ENCODE peak calls at places on chromosomes 11 and 22, in ten cellular contexts. M is Peyer's patch; O is lung; B is PC-3; W is CD8-positive, alpha-beta T cell; X is ovary; R is BJ; Y is HAP-1; A is CD4-positive, alpha-beta memory T cell; G is bronchial epithelial cell. K is an unnamed sample. For H3K27me3, the result is how much of the 10 kb centered on the place peaks cover.

GRCh38 chr11:27116684-27117083 is 76.1 kb downstream of the BBOX1 start:
- DNase-seq in M (no peak), O (no peak), B (no peak), W (no peak), X (no peak), R (no peak), Y (no peak), A (no peak), G (no peak), K (no peak)

GRCh38 chr11:118136341-118136740 is 16.3 kb downstream of the SCN4B start:
- DNase-seq in M (no peak), O (no peak), B (no peak), W (no peak), X (no peak), R (no peak), Y (no peak), A (no peak), G (no peak), K (no peak)

GRCh38 chr11:66467756-66468155 is 1.1 kb downstream of the PELI3 start:
- DNase-seq in M (no peak), O (peak), B (peak), W (no peak), X (no peak), R (no peak), Y (no peak), A (peak), G (no peak), K (no peak)

GRCh38 chr11:121406291-121406690 is 45.8 kb upstream of the SORL1 start:
- DNase-seq in M (no peak), O (no peak), B (no peak), W (no peak), X (no peak), R (no peak), Y (no peak), A (no peak), G (no peak), K (no peak)

GRCh38 chr22:36365020-36365411 is 22.8 kb downstream of the MYH9 start:
- DNase-seq in M (peak), O (no peak), B (peak), W (peak), X (no peak), R (peak), Y (no peak), A (peak), G (peak), K (peak)

GRCh38 chr11:74442601-74443000 is 24.7 kb downstream of the KCNE3 start:
- DNase-seq in M (no peak), O (no peak), B (peak), W (no peak), X (no peak), R (no peak), Y (no peak), A (no peak), G (peak), K (no peak)

GRCh38 chr11:64998141-64998540 is 1.4 kb upstream of the BATF2 start:
- DNase-seq in M (no peak), O (no peak), B (peak), W (no peak), X (no peak), R (no peak), Y (no peak), A (no peak), G (no peak), K (no peak)

GRCh38 chr11:22634897-22635629 is 9.4 kb upstream of the FANCF start:
- DNase-seq in M (no peak), O (no peak), B (no peak), W (no peak), X (no peak), R (no peak), Y (no peak), A (no peak), G (peak), K (no peak)

GRCh38 chr11:121282376-121282775 is 10.2 kb upstream of the SC5D start:
- DNase-seq in M (no peak), O (no peak), B (peak), W (no peak), X (no peak), R (no peak), Y (no peak), A (no peak), G (peak), K (no peak)

GRCh38 chr11:66728760-66729385 is at the start of gene SPTBN2:
- DNase-seq in M (no peak), O (no peak), B (peak), W (no peak), X (no peak), R (no peak), Y (no peak), A (no peak), G (no peak), K (no peak)

GRCh38 chr11:7892751-7893356 is 38.2 kb downstream of the OR10A6 start:
- DNase-seq in M (no peak), O (no peak), B (peak), W (no peak), X (no peak), R (no peak), Y (peak), A (no peak), G (peak), K (no peak)

GRCh38 chr11:96052921-96053631 is 129.2 kb upstream of the MTMR2 start:
- DNase-seq in M (no peak), O (no peak), B (peak), W (no peak), X (no peak), R (no peak), Y (no peak), A (no peak), G (peak), K (no peak)

GRCh38 chr11:58640386-58641023 is 18.0 kb downstream of the CNTF start:
- DNase-seq in M (no peak), O (no peak), B (no peak), W (no peak), X (no peak), R (no peak), Y (no peak), A (no peak), G (no peak), K (no peak)

GRCh38 chr11:111912535-111912934 is at the start of gene HSPB2:
- DNase-seq in M (no peak), O (no peak), B (no peak), W (no peak), X (peak), R (no peak), Y (no peak), A (no peak), G (no peak), K (peak)

GRCh38 chr11:1939006-1939626 is 8.0 kb upstream of the MRPL23 start:
- DNase-seq in M (no peak), O (no peak), B (no peak), W (no peak), X (peak), R (no peak), Y (no peak), A (peak), G (no peak), K (no peak)

GRCh38 chr11:83272627-83273026 is 13.5 kb downstream of the CCDC90B start:
- DNase-seq in M (no peak), O (no peak), B (peak), W (no peak), X (no peak), R (peak), Y (no peak), A (no peak), G (peak), K (no peak)

GRCh38 chr11:33835143-33835878 is 56.6 kb downstream of the LMO2 start:
- DNase-seq in M (no peak), O (no peak), B (peak), W (no peak), X (no peak), R (peak), Y (peak), A (no peak), G (peak), K (no peak)

GRCh38 chr11:30585067-30585891 is 874 bp downstream of the MPPED2 start:
- DNase-seq in M (no peak), O (no peak), B (no peak), W (no peak), X (no peak), R (no peak), Y (peak), A (no peak), G (no peak), K (peak)

GRCh38 chr11:8392166-8392565 is 128.5 kb upstream of the LMO1 start:
- DNase-seq in M (no peak), O (no peak), B (no peak), W (no peak), X (no peak), R (no peak), Y (no peak), A (no peak), G (no peak), K (no peak)

GRCh38 chr11:65502274-65502851 is 3.5 kb downstream of the MALAT1 start:
- DNase-seq in M (no peak), O (no peak), B (no peak), W (no peak), X (no peak), R (no peak), Y (no peak), A (peak), G (peak), K (no peak)

GRCh38 chr11:125460275-125460674 is 35.8 kb downstream of the FEZ1 start:
- DNase-seq in M (no peak), O (no peak), B (no peak), W (no peak), X (no peak), R (no peak), Y (no peak), A (no peak), G (no peak), K (no peak)
- H3K27me3 ChIP-seq in M (under half), O (under half), B (under half), W (under half), X (under half), R (under half), Y (under half), A (under half), G (under half), K (under half)

GRCh38 chr22:43235445-43236400 is 48.8 kb upstream of the TTLL12 start:
- DNase-seq in M (no peak), O (no peak), B (no peak), W (no peak), X (no peak), R (no peak), Y (no peak), A (no peak), G (no peak), K (no peak)

GRCh38 chr22:43234299-43234988 is 47.5 kb upstream of the TTLL12 start:
- DNase-seq in M (no peak), O (no peak), B (no peak), W (no peak), X (no peak), R (no peak), Y (no peak), A (no peak), G (no peak), K (no peak)

GRCh38 chr22:43231724-43232034 is 44.7 kb upstream of the TTLL12 start:
- DNase-seq in M (no peak), O (no peak), B (no peak), W (no peak), X (no peak), R (no peak), Y (no peak), A (no peak), G (no peak), K (no peak)

GRCh38 chr22:43232445-43232844 is 45.5 kb upstream of the TTLL12 start:
- DNase-seq in M (no peak), O (no peak), B (no peak), W (no peak), X (no peak), R (no peak), Y (no peak), A (no peak), G (no peak), K (no peak)

GRCh38 chr22:43233529-43233928 is 46.6 kb upstream of the TTLL12 start:
- DNase-seq in M (no peak), O (no peak), B (no peak), W (no peak), X (no peak), R (no peak), Y (no peak), A (no peak), G (no peak), K (no peak)
- H3K27me3 ChIP-seq in M (under half), O (under half), B (under half), W (under half), X (under half), R (under half), Y (under half), A (under half), G (under half), K (under half)

GRCh38 chr11:44726278-44727113 is at the start of gene TSPAN18:
- DNase-seq in M (peak), O (no peak), B (no peak), W (peak), X (peak), R (no peak), Y (no peak), A (peak), G (no peak), K (peak)
- H3K27me3 ChIP-seq in M (under half), O (under half), B (half or more), W (under half), X (under half), R (under half), Y (under half), A (under half), G (under half), K (under half)

GRCh38 chr11:116504541-116505149 is 268.1 kb downstream of the BUD13 start:
- DNase-seq in M (no peak), O (no peak), B (no peak), W (no peak), X (no peak), R (no peak), Y (no peak), A (no peak), G (no peak), K (no peak)

GRCh38 chr11:116507849-116508695 is 264.7 kb downstream of the BUD13 start:
- DNase-seq in M (no peak), O (no peak), B (no peak), W (no peak), X (no peak), R (no peak), Y (no peak), A (no peak), G (no peak), K (no peak)

GRCh38 chr11:116507016-116507415 is 265.8 kb downstream of the BUD13 start:
- DNase-seq in M (no peak), O (no peak), B (no peak), W (no peak), X (no peak), R (no peak), Y (no peak), A (no peak), G (no peak), K (no peak)

GRCh38 chr11:116505466-116506247 is 267.1 kb downstream of the BUD13 start:
- DNase-seq in M (no peak), O (no peak), B (no peak), W (no peak), X (no peak), R (no peak), Y (no peak), A (no peak), G (no peak), K (no peak)

DNA sequence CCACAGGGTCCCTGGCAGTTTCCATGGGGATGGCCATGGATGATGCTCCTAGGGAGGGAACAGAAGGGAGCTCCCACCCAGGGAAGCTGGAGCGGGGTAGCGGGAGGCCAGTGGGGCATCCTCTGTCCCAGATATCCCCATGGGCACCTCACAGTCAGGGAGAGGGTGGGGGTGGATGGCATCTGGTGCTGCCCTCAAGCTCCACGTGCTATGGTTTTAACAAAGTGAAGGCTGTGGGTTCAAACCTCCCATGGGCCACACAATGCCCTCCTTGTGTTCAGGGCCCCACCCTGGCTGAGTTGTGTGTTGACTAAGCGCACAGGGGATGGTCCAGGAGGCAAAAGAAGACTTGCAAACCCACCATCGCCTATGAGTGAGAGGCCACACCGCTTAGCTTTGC is 266.3 kb downstream of the BUD13 start:
- DNase-seq in M (no peak), O (no peak), B (no peak), W (no peak), X (no peak), R (no peak), Y (no peak), A (no peak), G (no peak), K (no peak)
- H3K27me3 ChIP-seq in M (under half), O (under half), B (half or more), W (under half), X (under half), R (under half), Y (under half), A (under half), G (under half), K (under half)

GRCh38 chr11:123419720-123420466 is 10.2 kb upstream of the GRAMD1B start:
- DNase-seq in M (no peak), O (no peak), B (no peak), W (no peak), X (no peak), R (no peak), Y (no peak), A (no peak), G (no peak), K (no peak)
- H3K27me3 ChIP-seq in M (under half), O (under half), B (under half), W (under half), X (under half), R (under half), Y (under half), A (under half), G (under half), K (under half)

DNA sequence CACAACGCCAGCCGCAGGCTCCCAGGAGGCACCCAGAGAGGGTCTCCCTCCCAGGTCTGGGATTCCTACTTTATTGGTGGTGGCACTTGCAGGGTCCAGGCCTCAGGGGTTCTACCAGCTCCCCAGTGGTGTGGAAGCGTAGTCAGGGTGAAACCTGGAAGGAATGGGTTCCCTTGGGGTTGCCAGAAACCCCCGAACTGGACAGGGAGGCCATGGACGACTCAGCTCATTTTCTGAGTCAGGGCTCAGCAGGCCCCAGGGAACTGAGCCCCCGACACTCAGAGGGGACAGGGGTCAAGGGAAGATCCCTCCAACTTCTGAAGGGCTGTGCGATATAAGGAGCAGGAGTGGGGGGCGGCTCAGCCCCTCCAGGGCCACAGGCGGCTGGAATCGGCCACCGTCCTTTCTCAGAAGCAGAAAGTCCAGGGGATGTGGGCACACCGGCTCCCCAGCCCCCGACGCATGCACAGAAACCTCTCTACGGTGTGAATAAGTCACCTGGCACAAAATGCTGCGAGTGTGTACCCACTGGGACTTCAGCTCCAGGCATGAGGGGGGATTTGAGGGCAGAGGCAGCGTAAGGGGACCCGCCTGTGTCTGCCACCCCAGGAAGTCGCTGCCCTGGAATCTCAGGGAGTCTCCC is 25.1 kb downstream of the MRGPRG start:
- DNase-seq in M (no peak), O (no peak), B (no peak), W (no peak), X (no peak), R (no peak), Y (no peak), A (no peak), G (no peak), K (no peak)
- H3K27me3 ChIP-seq in M (under half), O (under half), B (under half), W (under half), X (under half), R (under half), Y (under half), A (under half), G (under half), K (under half)

GRCh38 chr11:119417726-119418540 is 5.0 kb downstream of the THY1 start:
- DNase-seq in M (no peak), O (no peak), B (peak), W (no peak), X (no peak), R (peak), Y (no peak), A (no peak), G (peak), K (no peak)
- H3K27me3 ChIP-seq in M (under half), O (under half), B (under half), W (under half), X (under half), R (under half), Y (under half), A (under half), G (under half), K (under half)

DNA sequence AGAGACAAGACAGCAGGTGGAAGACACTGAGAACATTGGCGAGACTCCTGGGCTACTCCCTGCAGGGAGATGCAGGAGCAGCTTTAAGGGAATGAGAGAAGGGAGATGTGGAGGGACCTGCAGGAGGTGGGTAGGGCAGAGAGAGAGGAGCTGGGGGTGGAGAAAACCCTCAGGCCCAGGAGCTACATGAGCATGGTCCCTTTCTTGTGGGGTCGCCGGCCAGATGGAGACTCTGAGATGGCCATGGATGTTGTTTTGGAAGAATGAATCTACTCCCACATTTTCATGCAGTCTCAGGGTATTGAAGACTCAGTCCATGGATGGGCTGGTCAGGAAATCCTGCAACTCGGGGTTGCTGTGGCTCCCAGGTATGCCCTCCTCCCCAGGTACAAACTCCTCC is 1381.9 kb downstream of the TBC1D22A start:
- DNase-seq in M (no peak), O (no peak), B (no peak), W (no peak), X (no peak), R (no peak), Y (no peak), A (no peak), G (no peak), K (no peak)
- H3K27me3 ChIP-seq in M (under half), O (under half), B (under half), W (under half), X (under half), R (under half), Y (under half), A (under half), G (under half), K (under half)

GRCh38 chr22:44192098-44192810 is 11.5 kb downstream of the PARVG start:
- DNase-seq in M (no peak), O (no peak), B (peak), W (peak), X (no peak), R (no peak), Y (no peak), A (no peak), G (no peak), K (no peak)
- H3K27me3 ChIP-seq in M (under half), O (under half), B (under half), W (under half), X (under half), R (under half), Y (under half), A (under half), G (under half), K (under half)

GRCh38 chr22:19395276-19395675 is 36.3 kb downstream of the HIRA start:
- DNase-seq in M (no peak), O (no peak), B (no peak), W (no peak), X (no peak), R (no peak), Y (no peak), A (no peak), G (no peak), K (no peak)
- H3K27me3 ChIP-seq in M (under half), O (under half), B (under half), W (under half), X (under half), R (under half), Y (under half), A (under half), G (under half), K (under half)